ENCODE peak calls at places on chromosomes 2 and 18, in four cellular contexts. T, Q, E and L are unnamed samples.
A peak's percentile ranks its signal among the peaks of the same experiment; 100 is the strongest.

GRCh38 chr2:219446101-219446504 is 11.5 kb downstream of the SPEG start:
- DNase-seq in T (no peak), Q (peak; percentile 70), E (no peak), L (no peak)

GRCh38 chr2:58976374-58977055 is 735.4 kb upstream of the FANCL start:
- DNase-seq in T (no peak), Q (no peak), E (no peak), L (no peak)

GRCh38 chr2:150482667-150483260 is 4.7 kb downstream of the RND3 start:
- DNase-seq in T (no peak), Q (no peak), E (no peak), L (no peak)

GRCh38 chr18:59752666-59753065 is 55.4 kb upstream of the CCBE1 start:
- DNase-seq in T (no peak), Q (no peak), E (no peak), L (no peak)

GRCh38 chr2:46575467-46575866 is 96.1 kb downstream of the TMEM247 start:
- DNase-seq in T (no peak), Q (no peak), E (no peak), L (no peak)

GRCh38 chr2:184155791-184156190 is 442.5 kb upstream of the ZNF804A start:
- DNase-seq in T (no peak), Q (no peak), E (no peak), L (no peak)

GRCh38 chr18:79950440-79951341 is 762 bp downstream of the SLC66A2 start:
- DNase-seq in T (no peak), Q (peak; percentile 68), E (peak; percentile 73), L (peak; percentile 59)

GRCh38 chr2:148560501-148560900 is 84.0 kb upstream of the EPC2 start:
- DNase-seq in T (no peak), Q (no peak), E (no peak), L (no peak)

GRCh38 chr18:26840965-26841364 is 24.5 kb downstream of the AQP4 start:
- DNase-seq in T (no peak), Q (no peak), E (no peak), L (no peak)

GRCh38 chr18:57906852-57907251 is 103.7 kb upstream of the ATP8B1 start:
- DNase-seq in T (no peak), Q (no peak), E (no peak), L (no peak)

GRCh38 chr2:190318931-190319556 is 582 bp downstream of the HIBCH start:
- DNase-seq in T (no peak), Q (no peak), E (no peak), L (no peak)

GRCh38 chr2:15169326-15170038 is 391.7 kb downstream of the NBAS start:
- DNase-seq in T (peak; percentile 23), Q (peak; percentile 78), E (no peak), L (no peak)

GRCh38 chr2:64319930-64320329 is 134.0 kb upstream of the LGALSL start:
- DNase-seq in T (no peak), Q (no peak), E (no peak), L (no peak)

GRCh38 chr2:64322433-64322832 is 131.5 kb upstream of the LGALSL start:
- DNase-seq in T (no peak), Q (no peak), E (no peak), L (no peak)

GRCh38 chr2:64315561-64315960 is 138.4 kb upstream of the LGALSL start:
- DNase-seq in T (no peak), Q (no peak), E (no peak), L (no peak)

GRCh38 chr2:64318476-64318748 is 135.6 kb upstream of the LGALSL start:
- DNase-seq in T (no peak), Q (no peak), E (no peak), L (no peak)

DNA sequence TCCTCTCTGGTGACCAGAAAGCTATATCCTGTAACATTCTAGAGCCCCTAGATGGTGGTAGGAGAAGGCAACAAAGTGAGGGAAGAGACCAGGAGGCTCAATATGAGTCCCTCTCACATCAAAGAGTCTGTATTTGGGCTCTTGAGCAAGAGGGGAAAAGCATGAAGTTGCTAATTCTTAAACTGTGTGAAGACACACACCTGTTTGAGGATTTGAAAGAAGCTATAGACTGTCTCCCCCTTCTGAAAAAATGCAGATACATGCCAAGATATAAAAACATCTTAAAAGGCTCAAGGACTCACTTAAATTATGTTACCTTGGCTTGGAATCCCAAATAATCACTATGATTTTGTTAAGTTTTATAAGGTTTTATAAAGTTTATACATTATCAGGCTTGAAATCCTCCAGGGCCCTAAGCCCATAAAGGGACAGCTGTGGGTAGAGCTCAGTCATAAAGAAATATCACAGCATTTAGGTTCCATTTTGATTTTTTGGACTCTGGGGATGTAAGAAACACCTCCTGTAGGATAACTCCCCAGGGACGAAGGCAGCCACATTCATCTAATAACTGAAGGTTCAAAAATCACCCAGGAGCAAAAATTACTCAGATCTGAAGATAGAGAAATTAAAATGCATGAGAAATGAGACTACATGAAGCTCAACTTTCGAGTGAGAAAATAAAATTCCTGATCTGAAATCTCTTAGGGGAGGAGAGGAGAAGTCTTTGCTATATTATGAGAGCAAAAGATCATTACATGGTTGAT is 136.1 kb upstream of the LGALSL start:
- DNase-seq in T (no peak), Q (no peak), E (no peak), L (no peak)
- TF ChIP-seq CTCF in T (no peak), Q (no peak), E (no peak), L (no peak)

GRCh38 chr2:213148572-213149331 is 2.7 kb downstream of the IKZF2 start:
- DNase-seq in T (no peak), Q (no peak), E (no peak), L (no peak)
- H3K27ac ChIP-seq in T (no peak overlapping the region), Q (no peak overlapping the region), E (no peak overlapping the region), L (no peak overlapping the region)

DNA sequence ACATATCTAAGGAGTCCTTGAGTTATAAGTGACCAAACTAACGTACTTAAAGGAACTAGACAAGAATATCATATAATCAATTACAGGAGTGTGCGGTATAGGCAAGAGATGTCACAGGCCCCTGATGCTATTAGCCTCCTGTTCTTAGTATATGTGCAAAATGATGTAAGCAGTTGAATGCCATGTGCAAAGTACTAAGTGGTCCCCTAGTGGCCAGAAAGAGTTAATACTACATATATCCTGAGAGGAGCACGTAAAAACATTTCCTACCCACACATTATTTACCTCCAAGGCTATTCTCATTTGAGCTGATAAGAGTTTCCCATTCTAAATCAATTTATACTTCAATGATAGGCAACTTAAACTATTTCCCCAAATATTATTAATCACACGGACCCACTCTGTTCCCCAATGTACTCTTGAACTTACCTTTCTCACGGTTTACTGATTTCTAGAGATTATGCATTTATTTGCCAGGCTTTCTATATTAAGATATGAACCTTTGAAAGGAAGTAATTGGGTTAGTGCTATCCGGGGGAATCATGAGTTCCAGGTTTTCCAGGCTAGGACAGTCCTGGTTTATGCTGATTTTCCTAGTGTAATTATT is 158.0 kb upstream of the KLHL14 start:
- DNase-seq in T (peak; percentile 2), Q (peak; percentile 62), E (no peak), L (no peak)
- TF ChIP-seq CTCF in T (peak; percentile 49), Q (peak; percentile 60), E (peak; percentile 59), L (peak; percentile 23)

GRCh38 chr2:208256192-208256782 is 1.4 kb upstream of the IDH1 start:
- DNase-seq in T (no peak), Q (peak; percentile 30), E (no peak), L (no peak)
- H3K27ac ChIP-seq in T (peak overlapping the region; percentile 64), Q (peak overlapping the region; percentile 87), E (peak overlapping the region; percentile 17), L (no peak overlapping the region)

GRCh38 chr2:145688156-145688555 is 1168.2 kb upstream of the ZEB2 start:
- DNase-seq in T (no peak), Q (no peak), E (no peak), L (no peak)

GRCh38 chr2:145690183-145690582 is 1170.3 kb upstream of the ZEB2 start:
- DNase-seq in T (no peak), Q (no peak), E (no peak), L (no peak)

GRCh38 chr2:145691659-145692058 is 1171.7 kb upstream of the ZEB2 start:
- DNase-seq in T (no peak), Q (no peak), E (no peak), L (no peak)

GRCh38 chr2:145689277-145689676 is 1169.4 kb upstream of the ZEB2 start:
- DNase-seq in T (no peak), Q (no peak), E (no peak), L (no peak)

GRCh38 chr2:145692971-145693478 is 1173.1 kb upstream of the ZEB2 start:
- DNase-seq in T (no peak), Q (peak; percentile 52), E (no peak), L (no peak)
- TF ChIP-seq CTCF in T (no peak), Q (no peak), E (no peak), L (no peak)

GRCh38 chr2:10534514-10535250 is 86.6 kb upstream of the ODC1 start:
- DNase-seq in T (no peak), Q (no peak), E (peak; percentile 39), L (no peak)
- H3K27ac ChIP-seq in T (no peak overlapping the region), Q (no peak overlapping the region), E (no peak overlapping the region), L (no peak overlapping the region)

GRCh38 chr2:52000156-52000855 is 968.4 kb upstream of the NRXN1 start:
- DNase-seq in T (no peak), Q (no peak), E (no peak), L (no peak)

GRCh38 chr2:51995293-51995692 is 963.4 kb upstream of the NRXN1 start:
- DNase-seq in T (no peak), Q (no peak), E (no peak), L (no peak)

GRCh38 chr2:51996569-51996917 is 964.6 kb upstream of the NRXN1 start:
- DNase-seq in T (no peak), Q (no peak), E (no peak), L (no peak)

GRCh38 chr2:51998890-51999289 is 967.0 kb upstream of the NRXN1 start:
- DNase-seq in T (no peak), Q (no peak), E (no peak), L (no peak)

DNA sequence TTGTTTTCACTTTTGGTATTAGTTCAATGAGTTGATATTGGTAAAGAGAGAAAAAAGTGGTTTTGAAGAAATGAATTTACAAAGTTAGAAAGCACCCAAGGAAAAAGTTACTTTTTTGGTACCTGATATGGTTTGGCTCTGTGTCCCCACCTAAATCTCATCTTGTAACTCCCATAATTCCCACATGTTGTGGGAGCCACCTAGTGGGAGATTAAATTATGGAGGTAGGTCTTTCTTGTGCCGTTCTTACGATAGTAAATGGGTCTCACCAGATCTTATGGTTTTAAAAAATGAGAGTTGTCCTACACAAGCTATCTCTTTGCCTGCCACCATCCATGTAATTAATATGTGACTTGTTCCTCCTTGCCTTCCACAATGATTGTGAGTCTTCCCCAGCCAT is 965.6 kb upstream of the NRXN1 start:
- DNase-seq in T (peak; percentile 3), Q (no peak), E (no peak), L (no peak)
- TF ChIP-seq CTCF in T (peak; percentile 8), Q (no peak), E (no peak), L (peak; percentile 30)